ENCODE peak calls at places on chromosomes 13 and 19, in four cellular contexts. Z is GM12892, E is NCI-H69, J is dermis microvascular lymphatic vessel endothelial cell. F is an unnamed sample.

GRCh38 chr19:14107581-14108461 is 9.7 kb downstream of the PRKACA start:
- DNase-seq in Z (no peak), E (no peak), J (no peak), F (no peak)

GRCh38 chr13:40983269-40983668 is 35.8 kb downstream of the ELF1 start:
- DNase-seq in Z (no peak), E (no peak), J (peak), F (no peak)

GRCh38 chr13:34347784-34348573 is 530.0 kb downstream of the RFC3 start:
- DNase-seq in Z (no peak), E (no peak), J (no peak), F (peak)

GRCh38 chr19:3573162-3573857 is 566 bp downstream of the HMG20B start:
- DNase-seq in Z (no peak), E (peak), J (no peak), F (no peak)

GRCh38 chr13:53691417-53691816 is 662.8 kb downstream of the OLFM4 start:
- DNase-seq in Z (no peak), E (no peak), J (no peak), F (no peak)

GRCh38 chr19:55238030-55238429 is 9.5 kb upstream of the TMEM86B start:
- DNase-seq in Z (no peak), E (no peak), J (no peak), F (no peak)

GRCh38 chr19:23554548-23554947 is 132.5 kb downstream of the ZNF675 start:
- DNase-seq in Z (no peak), E (no peak), J (no peak), F (no peak)

GRCh38 chr13:18996627-18997051 is 185.0 kb downstream of the TUBA3C start:
- DNase-seq in Z (no peak), E (no peak), J (no peak), F (no peak)

GRCh38 chr19:44640518-44640917 is 3.2 kb upstream of the PVR start:
- DNase-seq in Z (no peak), E (no peak), J (peak), F (no peak)

GRCh38 chr19:11261902-11262839 is at the start of gene DOCK6:
- DNase-seq in Z (no peak), E (peak), J (no peak), F (peak)

GRCh38 chr13:79779761-79780160 is 298.8 kb downstream of the NDFIP2 start:
- DNase-seq in Z (no peak), E (no peak), J (no peak), F (no peak)

GRCh38 chr19:7507884-7508283 is 8.0 kb upstream of the ZNF358 start:
- DNase-seq in Z (no peak), E (peak), J (no peak), F (peak)

GRCh38 chr13:37202264-37202663 is 96.8 kb upstream of the CSNK1A1L start:
- DNase-seq in Z (no peak), E (no peak), J (no peak), F (no peak)

GRCh38 chr13:113647351-113648217 is 10.4 kb downstream of the ATP4B start:
- DNase-seq in Z (no peak), E (peak), J (peak), F (peak)

GRCh38 chr19:1856698-1857603 is 6.4 kb downstream of the KLF16 start:
- DNase-seq in Z (peak), E (peak), J (no peak), F (peak)

GRCh38 chr19:5547881-5548280 is 19.9 kb downstream of the TINCR start:
- DNase-seq in Z (no peak), E (peak), J (no peak), F (peak)

GRCh38 chr13:99353836-99354235 is 46.6 kb upstream of the GPR183 start:
- DNase-seq in Z (no peak), E (no peak), J (no peak), F (no peak)

GRCh38 chr13:99417151-99417820 is 84.0 kb upstream of the TM9SF2 start:
- DNase-seq in Z (no peak), E (peak), J (no peak), F (no peak)

GRCh38 chr13:43140985-43141384 is 117.6 kb downstream of the DNAJC15 start:
- DNase-seq in Z (no peak), E (no peak), J (no peak), F (no peak)

GRCh38 chr19:34962281-34962944 is 1.6 kb downstream of the ZNF792 start:
- DNase-seq in Z (no peak), E (peak), J (peak), F (peak)

F was measured in small intestine.